ENCODE peak calls at places on chromosomes 2 and 18, in ten cellular contexts. D is WTC11, U is T follicular helper cell, O is NCI-H2171, N is iPS-NIHi11, A is T-helper 2 cell, Q is hepatocyte, Y is AG08395, H is left colon, S is Calu3. E is an unnamed sample.

GRCh38 chr2:164438490-164439205 is 182.6 kb downstream of the GRB14 start:
- DNase-seq in D (no peak), U (no peak), O (no peak), N (no peak), A (no peak), Q (no peak), Y (no peak), H (no peak), S (no peak), E (no peak)

GRCh38 chr2:217433522-217433921 is 569.3 kb downstream of the TNS1 start:
- DNase-seq in D (peak; percentile 17), U (no peak), O (no peak), N (no peak), A (no peak), Q (peak; percentile 46), Y (no peak), H (no peak), S (no peak), E (no peak)

GRCh38 chr2:170713280-170714155 is 1.6 kb upstream of the SP5 start:
- DNase-seq in D (peak; percentile 34), U (no peak), O (no peak), N (no peak), A (no peak), Q (peak; percentile 31), Y (no peak), H (peak; percentile 20), S (no peak), E (no peak)

GRCh38 chr2:175914846-175915245 is 87.2 kb downstream of the LNPK start:
- DNase-seq in D (no peak), U (no peak), O (no peak), N (no peak), A (no peak), Q (no peak), Y (no peak), H (no peak), S (no peak), E (no peak)

GRCh38 chr18:32422978-32423740 is 47.5 kb downstream of the GAREM1 start:
- DNase-seq in D (no peak), U (no peak), O (no peak), N (no peak), A (no peak), Q (no peak), Y (no peak), H (no peak), S (no peak), E (no peak)

GRCh38 chr2:226187601-226188000 is 612.0 kb downstream of the IRS1 start:
- DNase-seq in D (no peak), U (no peak), O (no peak), N (no peak), A (no peak), Q (no peak), Y (peak; percentile 64), H (no peak), S (no peak), E (no peak)

GRCh38 chr2:204265701-204266310 is 279.5 kb upstream of the PARD3B start:
- DNase-seq in D (no peak), U (no peak), O (no peak), N (no peak), A (no peak), Q (no peak), Y (no peak), H (no peak), S (no peak), E (no peak)

GRCh38 chr2:64770781-64771334 is 117.1 kb upstream of the SERTAD2 start:
- DNase-seq in D (no peak), U (no peak), O (no peak), N (no peak), A (no peak), Q (peak; percentile 62), Y (peak; percentile 91), H (peak; percentile 37), S (no peak), E (no peak)

GRCh38 chr18:34970106-34970505 is 71.1 kb upstream of the MAPRE2 start:
- DNase-seq in D (no peak), U (no peak), O (no peak), N (no peak), A (no peak), Q (no peak), Y (no peak), H (no peak), S (no peak), E (no peak)

GRCh38 chr2:134674687-134675086 is 44.1 kb downstream of the TMEM163 start:
- DNase-seq in D (no peak), U (no peak), O (no peak), N (no peak), A (no peak), Q (no peak), Y (no peak), H (no peak), S (no peak), E (no peak)

GRCh38 chr2:149729575-149729974 is 142.0 kb upstream of the MMADHC start:
- DNase-seq in D (no peak), U (no peak), O (no peak), N (no peak), A (no peak), Q (no peak), Y (no peak), H (no peak), S (no peak), E (no peak)

GRCh38 chr2:183035298-183035953 is 2.8 kb downstream of the NCKAP1 start:
- DNase-seq in D (no peak), U (no peak), O (no peak), N (no peak), A (no peak), Q (no peak), Y (peak; percentile 63), H (no peak), S (no peak), E (no peak)

GRCh38 chr2:65108778-65109177 is 21.1 kb downstream of the RAB1A start:
- DNase-seq in D (no peak), U (no peak), O (no peak), N (no peak), A (no peak), Q (no peak), Y (no peak), H (no peak), S (no peak), E (no peak)

GRCh38 chr2:20595439-20596192 is 55.3 kb downstream of the HS1BP3 start:
- DNase-seq in D (peak; percentile 23), U (no peak), O (no peak), N (no peak), A (no peak), Q (no peak), Y (no peak), H (peak; percentile 27), S (no peak), E (peak; percentile 67)

GRCh38 chr18:45719106-45719505 is 4.9 kb upstream of the SLC14A1 start:
- DNase-seq in D (no peak), U (no peak), O (no peak), N (no peak), A (no peak), Q (no peak), Y (no peak), H (no peak), S (no peak), E (no peak)

GRCh38 chr2:144875996-144876395 is 356.1 kb upstream of the ZEB2 start:
- DNase-seq in D (no peak), U (no peak), O (no peak), N (no peak), A (no peak), Q (no peak), Y (no peak), H (no peak), S (no peak), E (no peak)

GRCh38 chr2:43114210-43114609 is 112.2 kb downstream of the ZFP36L2 start:
- DNase-seq in D (no peak), U (no peak), O (peak; percentile 82), N (no peak), A (no peak), Q (no peak), Y (no peak), H (no peak), S (peak; percentile 39), E (no peak)

GRCh38 chr2:66239655-66240054 is 195.3 kb upstream of the MEIS1 start:
- DNase-seq in D (no peak), U (no peak), O (no peak), N (no peak), A (no peak), Q (no peak), Y (no peak), H (no peak), S (no peak), E (no peak)